ENCODE peak calls at places on chromosome 4, in four cellular contexts. A, D, N and Y are unnamed samples.
A peak's percentile ranks its signal among the peaks of the same experiment; 100 is the strongest.

GRCh38 chr4:127782025-127782274 is 172 bp upstream of the HSPA4L start:
- DNase-seq in A (peak; percentile 85), D (peak; percentile 93), N (peak; percentile 44), Y (peak; percentile 81)

GRCh38 chr4:133856736-133857355 is 344.7 kb downstream of the PABPC4L start:
- DNase-seq in A (no peak), D (no peak), N (no peak), Y (peak; percentile 42)

GRCh38 chr4:25807101-25807728 is 55.6 kb downstream of the SEL1L3 start:
- DNase-seq in A (no peak), D (no peak), N (no peak), Y (peak; percentile 44)

GRCh38 chr4:140968371-140968770 is 164.9 kb downstream of the RNF150 start:
- DNase-seq in A (no peak), D (no peak), N (no peak), Y (no peak)

GRCh38 chr4:40289366-40290188 is 45.6 kb upstream of the CHRNA9 start:
- DNase-seq in A (no peak), D (peak; percentile 54), N (no peak), Y (peak; percentile 3)

GRCh38 chr4:78432896-78433295 is 118.7 kb upstream of the ANXA3 start:
- DNase-seq in A (peak; percentile 7), D (no peak), N (no peak), Y (peak; percentile 1)

GRCh38 chr4:105944535-105944934 is 49.3 kb downstream of the NPNT start:
- DNase-seq in A (no peak), D (no peak), N (no peak), Y (peak; percentile 12)

GRCh38 chr4:69497081-69497480 is 1.4 kb upstream of the UGT2B4 start:
- DNase-seq in A (no peak), D (no peak), N (no peak), Y (no peak)

GRCh38 chr4:11904991-11905760 is 476.5 kb upstream of the HS3ST1 start:
- DNase-seq in A (no peak), D (no peak), N (no peak), Y (no peak)

GRCh38 chr4:98203406-98204235 is 57.6 kb upstream of the RAP1GDS1 start:
- DNase-seq in A (no peak), D (no peak), N (peak; percentile 30), Y (no peak)

GRCh38 chr4:32340591-32340990 is 1620.4 kb downstream of the PCDH7 start:
- DNase-seq in A (no peak), D (no peak), N (no peak), Y (no peak)

GRCh38 chr4:131499139-131499873 is 1649.8 kb upstream of the PCDH10 start:
- DNase-seq in A (peak; percentile 12), D (no peak), N (no peak), Y (peak; percentile 35)

GRCh38 chr4:3291411-3291968 is 1.3 kb upstream of the RGS12 start:
- DNase-seq in A (no peak), D (no peak), N (no peak), Y (no peak)

GRCh38 chr4:67721770-67722597 is 21.0 kb upstream of the UBA6 start:
- DNase-seq in A (peak; percentile 22), D (peak; percentile 55), N (no peak), Y (peak; percentile 78)

GRCh38 chr4:156779774-156780173 is 191.8 kb downstream of the PDGFC start:
- DNase-seq in A (no peak), D (no peak), N (no peak), Y (peak; percentile 95)

GRCh38 chr4:38058186-38058585 is 98.0 kb downstream of the PTTG2 start:
- DNase-seq in A (no peak), D (no peak), N (no peak), Y (no peak)

GRCh38 chr4:42048394-42048793 is 58.1 kb downstream of the SLC30A9 start:
- DNase-seq in A (peak; percentile 66), D (no peak), N (no peak), Y (peak; percentile 94)

GRCh38 chr4:139163806-139164206 is 13.2 kb downstream of the ELF2 start:
- DNase-seq in A (no peak), D (no peak), N (no peak), Y (no peak)

GRCh38 chr4:126820631-126821030 is 812.1 kb upstream of the INTU start:
- DNase-seq in A (no peak), D (no peak), N (no peak), Y (no peak)

GRCh38 chr4:23061431-23061830 is 368.7 kb downstream of the GBA3 start:
- DNase-seq in A (no peak), D (no peak), N (no peak), Y (no peak)

GRCh38 chr4:138090145-138090917 is 151.8 kb downstream of the SLC7A11 start:
- DNase-seq in A (peak; percentile 68), D (peak; percentile 61), N (peak; percentile 17), Y (peak; percentile 83)

GRCh38 chr4:177182728-177183127 is 126.9 kb upstream of the NEIL3 start:
- DNase-seq in A (no peak), D (no peak), N (no peak), Y (peak; percentile 18)

GRCh38 chr4:120466429-120466828 is 399.8 kb upstream of the MAD2L1 start:
- DNase-seq in A (no peak), D (no peak), N (no peak), Y (no peak)

GRCh38 chr4:8640816-8641215 is 48.3 kb downstream of the CPZ start:
- DNase-seq in A (no peak), D (no peak), N (no peak), Y (no peak)

GRCh38 chr4:41204400-41204978 is 9.9 kb downstream of the APBB2 start:
- DNase-seq in A (peak; percentile 9), D (no peak), N (no peak), Y (peak; percentile 83)

GRCh38 chr4:173937871-173938270 is 345.6 kb downstream of the FBXO8 start:
- DNase-seq in A (no peak), D (no peak), N (no peak), Y (no peak)

GRCh38 chr4:77007358-77008230 is 58.0 kb downstream of the SEPTIN11 start:
- DNase-seq in A (no peak), D (no peak), N (no peak), Y (peak; percentile 83)

GRCh38 chr4:140688711-140689598 is 67.2 kb downstream of the TBC1D9 start:
- DNase-seq in A (no peak), D (no peak), N (no peak), Y (peak; percentile 23)

GRCh38 chr4:1567808-1568581 is 116.1 kb downstream of the FAM53A start:
- DNase-seq in A (no peak), D (peak; percentile 49), N (no peak), Y (no peak)
- TF ChIP-seq ELK1 in A (no peak), D (no peak), N (no peak), Y (no peak)

GRCh38 chr4:181971973-181972372 is 271.2 kb upstream of the TENM3 start:
- DNase-seq in A (no peak), D (no peak), N (no peak), Y (peak; percentile 64)
- TF ChIP-seq ELK1 in A (no peak), D (no peak), N (no peak), Y (no peak)

DNA sequence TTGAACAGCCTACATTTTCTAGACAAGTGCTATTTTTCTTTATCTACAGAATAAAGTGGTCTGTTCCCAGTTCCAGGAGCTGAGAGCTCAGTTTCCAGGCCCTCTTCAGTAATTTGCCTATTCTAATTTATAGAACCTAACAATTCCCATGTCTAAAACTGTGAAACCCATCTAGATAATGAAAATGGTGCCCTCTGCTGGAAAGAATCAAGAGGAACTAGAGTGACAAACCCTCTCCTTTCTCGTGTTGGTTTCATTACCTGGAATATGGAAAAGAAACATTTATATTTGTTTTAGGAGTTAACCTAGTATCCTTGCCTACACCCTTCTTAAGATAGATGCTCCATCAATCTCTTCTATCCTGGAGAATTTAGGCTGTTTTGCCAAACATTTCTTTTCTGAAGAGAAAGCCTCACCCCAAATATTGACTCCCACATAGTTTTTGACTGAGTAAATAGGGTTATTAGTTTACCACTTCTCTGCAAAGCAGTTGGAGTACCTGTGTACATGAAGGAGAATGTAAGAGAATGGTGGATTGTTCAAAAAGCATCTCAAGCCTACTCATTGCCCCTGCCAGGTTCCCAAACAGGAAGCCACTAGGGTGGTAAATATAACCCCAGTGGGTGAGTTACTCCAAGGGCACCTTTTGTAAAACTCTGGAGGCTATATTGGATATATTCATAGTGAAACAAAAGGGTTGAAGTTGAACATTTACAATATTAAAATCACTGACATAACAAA is 121.6 kb downstream of the RASL11B start:
- DNase-seq in A (peak; percentile 48), D (peak; percentile 59), N (no peak), Y (peak; percentile 68)
- TF ChIP-seq ELK1 in A (no peak), D (no peak), N (no peak), Y (no peak)

DNA sequence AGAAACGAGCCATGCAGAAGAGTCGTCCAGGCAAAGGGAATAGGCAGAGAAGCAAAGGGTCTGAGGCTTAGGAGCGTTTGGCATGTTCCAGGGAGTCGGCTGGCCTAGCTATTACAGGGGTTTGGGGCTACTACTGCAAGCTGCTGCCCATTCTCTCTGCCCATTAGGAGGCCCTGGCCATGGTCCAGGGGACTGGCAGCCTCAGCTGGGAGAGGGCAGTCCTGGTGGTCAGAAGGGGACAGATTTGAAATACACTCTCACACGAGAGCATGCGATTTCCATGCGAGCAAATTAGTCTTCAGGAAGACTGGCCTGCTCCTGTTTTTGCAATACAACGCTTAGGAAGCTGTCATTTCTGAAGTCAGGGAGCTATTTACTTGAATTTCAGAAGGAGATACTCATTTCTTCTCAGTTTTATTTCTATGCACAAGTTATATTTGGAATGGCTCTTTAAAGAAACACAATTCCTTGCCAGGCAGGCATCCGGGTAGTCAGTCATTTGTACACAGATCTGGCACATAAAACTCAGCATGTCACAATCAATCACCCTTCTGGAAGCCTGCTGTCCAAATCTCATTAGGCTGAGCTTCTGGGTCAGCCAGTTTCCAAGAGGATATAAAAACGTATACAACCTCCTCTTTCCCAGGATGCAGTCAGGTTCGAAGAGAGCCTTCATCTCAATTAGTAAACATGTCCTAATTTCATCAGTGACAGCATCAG is 27.0 kb downstream of the PROM1 start:
- DNase-seq in A (no peak), D (no peak), N (no peak), Y (no peak)
- TF ChIP-seq ELK1 in A (no peak), D (no peak), N (no peak), Y (no peak)

GRCh38 chr4:84875636-84876371 is 90.7 kb downstream of the WDFY3 start:
- DNase-seq in A (no peak), D (no peak), N (no peak), Y (peak; percentile 21)

GRCh38 chr4:84874619-84875018 is 91.9 kb downstream of the WDFY3 start:
- DNase-seq in A (no peak), D (no peak), N (no peak), Y (no peak)

GRCh38 chr4:84866295-84866694 is 100.2 kb downstream of the WDFY3 start:
- DNase-seq in A (no peak), D (no peak), N (no peak), Y (no peak)

GRCh38 chr4:84865600-84865999 is 100.9 kb downstream of the WDFY3 start:
- DNase-seq in A (no peak), D (no peak), N (no peak), Y (no peak)

GRCh38 chr4:84870398-84871163 is 95.9 kb downstream of the WDFY3 start:
- DNase-seq in A (peak; percentile 27), D (no peak), N (no peak), Y (peak; percentile 76)
- TF ChIP-seq ELK1 in A (no peak), D (no peak), N (no peak), Y (no peak)